ENCODE peak calls at places on chromosome 11, in nine cellular contexts. One of them, this sample, is unnamed.

GRCh38 chr11:73221996-73222395 is 3.9 kb downstream of the P2RY2 start:
- DNase-seq in NCI-H1694: no peak
- DNase-seq in NAMALWA: no peak
- DNase-seq in activated T-helper 9 cell treated with anti-CD3 and anti-CD28 coated beads, Interleukin-2, amount 50 U/mL, for 16 hours: no peak
- DNase-seq in pons: no peak
- DNase-seq in RCC 7860: no peak
- DNase-seq in H7: no peak
- DNase-seq in Caco-2: peak
- DNase-seq in SK-N-SH: no peak
- DNase-seq in this sample: no peak

GRCh38 chr11:69075421-69076128 is 26.8 kb downstream of the TPCN2 start:
- DNase-seq in SK-N-SH: no peak
- DNase-seq in H7: no peak
- DNase-seq in RCC 7860: peak
- DNase-seq in pons: peak
- DNase-seq in Caco-2: no peak
- DNase-seq in activated T-helper 9 cell treated with anti-CD3 and anti-CD28 coated beads, Interleukin-2, amount 50 U/mL, for 16 hours: no peak
- DNase-seq in NCI-H1694: no peak
- DNase-seq in NAMALWA: no peak
- DNase-seq in this sample: no peak

GRCh38 chr11:66315921-66316811 is 678 bp downstream of the CD248 start:
- DNase-seq in RCC 7860: no peak
- DNase-seq in Caco-2: no peak
- DNase-seq in NAMALWA: no peak
- DNase-seq in SK-N-SH: no peak
- DNase-seq in pons: no peak
- DNase-seq in activated T-helper 9 cell treated with anti-CD3 and anti-CD28 coated beads, Interleukin-2, amount 50 U/mL, for 16 hours: no peak
- DNase-seq in NCI-H1694: no peak
- DNase-seq in H7: no peak
- DNase-seq in this sample: peak

GRCh38 chr11:119372260-119373058 is 9.0 kb downstream of the USP2 start:
- DNase-seq in Caco-2: no peak
- DNase-seq in H7: no peak
- DNase-seq in pons: no peak
- DNase-seq in NCI-H1694: peak
- DNase-seq in NAMALWA: no peak
- DNase-seq in activated T-helper 9 cell treated with anti-CD3 and anti-CD28 coated beads, Interleukin-2, amount 50 U/mL, for 16 hours: no peak
- DNase-seq in SK-N-SH: no peak
- DNase-seq in RCC 7860: no peak
- DNase-seq in this sample: no peak

GRCh38 chr11:18322818-18323570 is 627 bp downstream of the GTF2H1 start:
- DNase-seq in Caco-2: no peak
- DNase-seq in NAMALWA: peak
- DNase-seq in activated T-helper 9 cell treated with anti-CD3 and anti-CD28 coated beads, Interleukin-2, amount 50 U/mL, for 16 hours: no peak
- DNase-seq in pons: no peak
- DNase-seq in H7: no peak
- DNase-seq in NCI-H1694: no peak
- DNase-seq in RCC 7860: no peak
- DNase-seq in SK-N-SH: no peak
- DNase-seq in this sample: no peak

GRCh38 chr11:61888043-61888442 is 3.3 kb downstream of the FADS3 start:
- DNase-seq in RCC 7860: peak
- DNase-seq in SK-N-SH: no peak
- DNase-seq in NCI-H1694: no peak
- DNase-seq in H7: no peak
- DNase-seq in NAMALWA: no peak
- DNase-seq in activated T-helper 9 cell treated with anti-CD3 and anti-CD28 coated beads, Interleukin-2, amount 50 U/mL, for 16 hours: no peak
- DNase-seq in Caco-2: no peak
- DNase-seq in pons: peak
- DNase-seq in this sample: no peak

GRCh38 chr11:70078796-70079616 is 889 bp downstream of the ANO1 start:
- DNase-seq in RCC 7860: no peak
- DNase-seq in SK-N-SH: peak
- DNase-seq in NCI-H1694: no peak
- DNase-seq in activated T-helper 9 cell treated with anti-CD3 and anti-CD28 coated beads, Interleukin-2, amount 50 U/mL, for 16 hours: no peak
- DNase-seq in Caco-2: no peak
- DNase-seq in NAMALWA: no peak
- DNase-seq in H7: peak
- DNase-seq in pons: no peak
- DNase-seq in this sample: no peak

GRCh38 chr11:19935507-19935906 is 222.9 kb downstream of the NAV2 start:
- DNase-seq in NAMALWA: no peak
- DNase-seq in pons: no peak
- DNase-seq in SK-N-SH: no peak
- DNase-seq in RCC 7860: no peak
- DNase-seq in H7: peak
- DNase-seq in NCI-H1694: no peak
- DNase-seq in Caco-2: no peak
- DNase-seq in activated T-helper 9 cell treated with anti-CD3 and anti-CD28 coated beads, Interleukin-2, amount 50 U/mL, for 16 hours: no peak
- DNase-seq in this sample: no peak

GRCh38 chr11:17763244-17763643 is 28.7 kb downstream of the KCNC1 start:
- DNase-seq in pons: no peak
- DNase-seq in Caco-2: no peak
- DNase-seq in NAMALWA: no peak
- DNase-seq in H7: no peak
- DNase-seq in RCC 7860: no peak
- DNase-seq in NCI-H1694: no peak
- DNase-seq in SK-N-SH: no peak
- DNase-seq in activated T-helper 9 cell treated with anti-CD3 and anti-CD28 coated beads, Interleukin-2, amount 50 U/mL, for 16 hours: no peak
- DNase-seq in this sample: no peak

GRCh38 chr11:7637447-7638157 is 35.7 kb downstream of the CYB5R2 start:
- DNase-seq in H7: no peak
- DNase-seq in activated T-helper 9 cell treated with anti-CD3 and anti-CD28 coated beads, Interleukin-2, amount 50 U/mL, for 16 hours: no peak
- DNase-seq in SK-N-SH: no peak
- DNase-seq in NCI-H1694: no peak
- DNase-seq in NAMALWA: no peak
- DNase-seq in RCC 7860: no peak
- DNase-seq in pons: no peak
- DNase-seq in Caco-2: no peak
- DNase-seq in this sample: no peak

GRCh38 chr11:10505278-10506012 is 35.5 kb downstream of the RNF141 start:
- DNase-seq in activated T-helper 9 cell treated with anti-CD3 and anti-CD28 coated beads, Interleukin-2, amount 50 U/mL, for 16 hours: no peak
- DNase-seq in Caco-2: no peak
- DNase-seq in RCC 7860: no peak
- DNase-seq in H7: no peak
- DNase-seq in NAMALWA: no peak
- DNase-seq in SK-N-SH: no peak
- DNase-seq in pons: no peak
- DNase-seq in NCI-H1694: no peak
- DNase-seq in this sample: no peak

GRCh38 chr11:75518771-75519653 is 6.7 kb downstream of the GDPD5 start:
- DNase-seq in NAMALWA: no peak
- DNase-seq in NCI-H1694: peak
- DNase-seq in activated T-helper 9 cell treated with anti-CD3 and anti-CD28 coated beads, Interleukin-2, amount 50 U/mL, for 16 hours: no peak
- DNase-seq in H7: no peak
- DNase-seq in RCC 7860: no peak
- DNase-seq in SK-N-SH: no peak
- DNase-seq in Caco-2: no peak
- DNase-seq in pons: no peak
- DNase-seq in this sample: no peak

GRCh38 chr11:71144010-71144409 is 108.4 kb downstream of the SHANK2 start:
- DNase-seq in Caco-2: no peak
- DNase-seq in NAMALWA: no peak
- DNase-seq in RCC 7860: no peak
- DNase-seq in activated T-helper 9 cell treated with anti-CD3 and anti-CD28 coated beads, Interleukin-2, amount 50 U/mL, for 16 hours: no peak
- DNase-seq in H7: no peak
- DNase-seq in SK-N-SH: no peak
- DNase-seq in NCI-H1694: no peak
- DNase-seq in pons: no peak
- DNase-seq in this sample: no peak

GRCh38 chr11:36775157-36775556 is 177.1 kb upstream of the RAG2 start:
- DNase-seq in NCI-H1694: no peak
- DNase-seq in NAMALWA: no peak
- DNase-seq in RCC 7860: no peak
- DNase-seq in H7: no peak
- DNase-seq in Caco-2: no peak
- DNase-seq in activated T-helper 9 cell treated with anti-CD3 and anti-CD28 coated beads, Interleukin-2, amount 50 U/mL, for 16 hours: no peak
- DNase-seq in SK-N-SH: no peak
- DNase-seq in pons: no peak
- DNase-seq in this sample: no peak

GRCh38 chr11:64916848-64917662 is at the start of gene ATG2A:
- DNase-seq in NAMALWA: peak
- DNase-seq in RCC 7860: peak
- DNase-seq in Caco-2: peak
- DNase-seq in pons: peak
- DNase-seq in NCI-H1694: peak
- DNase-seq in H7: peak
- DNase-seq in SK-N-SH: peak
- DNase-seq in activated T-helper 9 cell treated with anti-CD3 and anti-CD28 coated beads, Interleukin-2, amount 50 U/mL, for 16 hours: peak
- DNase-seq in this sample: peak